ENCODE peak calls at places on chromosomes 7 and 10, in eight cellular contexts. L is ovary, H is upper lobe of left lung, D is transverse colon, P is stomach, X is H1, F is A549, G is tibial nerve. K is an unnamed sample. For H3K4me1, the result is how much of the 10 kb centered on the place peaks cover.

GRCh38 chr7:142482899-142483658 is 225.2 kb upstream of the PRSS58 start:
- DNase-seq in F (peak), G (peak), D (peak), X (peak), H (no peak), L (no peak), P (peak), K (no peak)

GRCh38 chr7:80225361-80225760 is 90.7 kb downstream of the GNAI1 start:
- DNase-seq in H (no peak), F (no peak), L (no peak), P (no peak), G (no peak), D (no peak), X (no peak), K (no peak)

GRCh38 chr7:27071622-27072390 is 24.0 kb downstream of the HOXA1 start:
- DNase-seq in F (no peak), D (no peak), X (no peak), L (no peak), P (no peak), G (no peak), H (no peak), K (no peak)

GRCh38 chr10:104350146-104350635 is 3.4 kb upstream of the CFAP58 start:
- DNase-seq in P (no peak), F (peak), H (no peak), X (no peak), D (no peak), L (peak), G (no peak), K (no peak)

GRCh38 chr7:11261470-11261869 is 287.8 kb downstream of the PHF14 start:
- DNase-seq in D (no peak), G (no peak), X (no peak), F (peak), L (no peak), H (peak), P (peak), K (no peak)

GRCh38 chr10:123553810-123554430 is 112.2 kb upstream of the GPR26 start:
- DNase-seq in F (no peak), D (no peak), L (no peak), H (no peak), G (no peak), P (no peak), X (peak), K (no peak)

GRCh38 chr7:51679358-51679757 is 362.7 kb upstream of the COBL start:
- DNase-seq in L (no peak), G (no peak), D (no peak), P (no peak), X (no peak), H (no peak), F (no peak), K (no peak)

GRCh38 chr7:91852263-91852741 is 28.2 kb downstream of the MTERF1 start:
- DNase-seq in X (no peak), F (peak), G (no peak), P (no peak), H (no peak), D (no peak), L (no peak), K (no peak)

GRCh38 chr7:64045301-64046040 is at the start of gene ZNF727:
- DNase-seq in F (no peak), H (peak), L (peak), P (no peak), X (no peak), D (peak), G (peak), K (no peak)

GRCh38 chr7:157615852-157616251 is 279.0 kb downstream of the DNAJB6 start:
- DNase-seq in F (no peak), G (no peak), H (no peak), L (peak), P (no peak), D (no peak), X (no peak), K (no peak)

GRCh38 chr7:94449151-94449725 is 54.5 kb downstream of the COL1A2 start:
- DNase-seq in P (no peak), H (no peak), D (no peak), X (no peak), G (no peak), F (peak), L (no peak), K (no peak)

DNA sequence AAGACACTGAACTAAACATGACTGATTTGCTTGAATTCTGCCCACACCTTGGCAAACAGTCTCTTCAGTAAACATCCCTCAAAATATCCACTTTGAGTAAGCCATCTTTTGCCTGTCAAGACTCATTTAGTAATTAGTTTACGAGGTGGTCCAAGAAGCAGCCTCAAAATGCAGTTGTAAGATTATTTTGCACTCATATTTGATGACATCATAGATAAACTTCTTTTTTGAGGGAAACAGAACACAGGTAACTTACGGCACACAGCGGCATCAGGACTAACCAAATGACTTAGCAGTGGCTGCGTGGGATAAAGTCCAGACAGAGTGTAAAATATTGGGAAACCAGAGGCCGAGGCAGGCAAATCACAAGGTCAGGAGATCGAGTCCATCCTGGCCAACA is 41.8 kb upstream of the STEAP1B start:
- DNase-seq in D (no peak), F (no peak), H (no peak), X (no peak), P (no peak), G (no peak), L (no peak), K (no peak)
- H3K4me1 ChIP-seq in D (under half), F (under half), H (under half), X (under half), P (under half), G (under half), L (under half), K (under half)

GRCh38 chr7:105691692-105692564 is 110.6 kb upstream of the EFCAB10 start:
- DNase-seq in P (peak), X (no peak), F (no peak), H (peak), G (peak), D (peak), L (peak), K (peak)
- TF ChIP-seq POLR2A in P (no peak), X (no peak), F (no peak), H (no peak), G (no peak), D (peak), L (no peak), K (no peak)

GRCh38 chr7:144835166-144835611 is 664 bp downstream of the TPK1 start:
- DNase-seq in P (peak), G (peak), L (peak), X (no peak), F (peak), H (peak), D (peak), K (peak)
- TF ChIP-seq EP300 in P (no peak), G (peak), L (no peak), X (no peak), F (no peak), H (no peak), D (no peak), K (no peak)

GRCh38 chr10:112962343-112962742 is 12.3 kb downstream of the TCF7L2 start:
- DNase-seq in D (no peak), G (no peak), P (no peak), H (no peak), X (no peak), F (no peak), L (no peak), K (no peak)
- H3K4me1 ChIP-seq in D (half or more), G (under half), P (under half), H (under half), X (under half), F (half or more), L (under half), K (half or more)

GRCh38 chr7:37337522-37337921 is 111.1 kb downstream of the ELMO1 start:
- DNase-seq in L (no peak), H (no peak), F (no peak), G (no peak), D (peak), P (no peak), X (no peak), K (no peak)
- TF ChIP-seq POLR2A in L (no peak), H (no peak), F (no peak), G (no peak), D (no peak), P (no peak), X (no peak), K (no peak)

GRCh38 chr10:124747745-124748144 is 3.6 kb upstream of the FAM53B start:
- DNase-seq in D (no peak), G (no peak), X (no peak), H (no peak), L (no peak), F (no peak), P (no peak), K (no peak)

GRCh38 chr10:124748206-124748605 is 4.0 kb upstream of the FAM53B start:
- DNase-seq in F (no peak), L (no peak), X (no peak), H (no peak), D (no peak), P (no peak), G (no peak), K (no peak)

GRCh38 chr10:124745678-124746077 is 1.5 kb upstream of the FAM53B start:
- DNase-seq in D (no peak), H (no peak), X (no peak), L (no peak), G (peak), P (no peak), F (peak), K (no peak)

GRCh38 chr10:124746992-124747391 is 2.8 kb upstream of the FAM53B start:
- DNase-seq in H (no peak), X (no peak), L (no peak), G (no peak), D (no peak), P (no peak), F (no peak), K (no peak)

DNA sequence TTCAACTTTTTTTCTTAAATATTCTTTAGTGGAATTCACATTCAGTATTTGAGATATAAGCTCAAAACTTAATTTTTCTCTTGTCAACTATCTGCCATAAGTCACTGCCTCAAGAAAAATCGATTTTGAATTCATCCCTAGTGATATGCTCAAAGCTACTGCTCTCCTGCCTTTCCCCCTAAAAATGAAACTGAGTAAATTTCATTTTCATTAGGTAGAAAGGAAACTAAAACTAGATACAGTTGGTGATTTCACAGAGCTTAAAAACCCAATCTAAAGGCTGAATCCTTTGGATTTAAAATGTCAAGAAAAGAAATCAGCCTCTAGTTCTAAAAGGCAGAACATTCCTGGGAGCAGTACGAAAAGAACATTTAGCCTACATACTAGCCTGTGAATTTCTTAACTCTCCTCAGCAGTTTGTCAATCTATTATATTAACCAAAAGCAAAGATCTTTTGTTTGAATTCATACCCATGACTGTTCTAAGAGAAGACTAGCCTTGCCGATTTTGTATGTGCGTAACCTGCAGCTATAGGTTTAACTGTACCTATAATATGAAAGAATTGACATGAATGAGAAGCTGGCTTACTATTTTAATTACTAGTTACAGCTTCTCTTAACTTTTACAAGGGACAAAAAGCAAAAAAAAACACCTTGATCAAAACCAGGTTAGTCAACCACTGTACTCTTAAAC is 4.9 kb upstream of the FAM53B start:
- DNase-seq in G (no peak), L (no peak), X (no peak), H (no peak), D (no peak), F (no peak), P (no peak), K (no peak)
- TF ChIP-seq EP300 in G (no peak), L (no peak), X (no peak), H (no peak), D (no peak), F (no peak), P (no peak), K (no peak)

GRCh38 chr10:122112625-122113160 is 123.7 kb downstream of the TACC2 start:
- DNase-seq in H (peak), D (peak), X (peak), L (peak), F (peak), G (peak), P (peak), K (peak)
- H3K4me1 ChIP-seq in H (under half), D (under half), X (under half), L (under half), F (under half), G (under half), P (under half), K (under half)

DNA sequence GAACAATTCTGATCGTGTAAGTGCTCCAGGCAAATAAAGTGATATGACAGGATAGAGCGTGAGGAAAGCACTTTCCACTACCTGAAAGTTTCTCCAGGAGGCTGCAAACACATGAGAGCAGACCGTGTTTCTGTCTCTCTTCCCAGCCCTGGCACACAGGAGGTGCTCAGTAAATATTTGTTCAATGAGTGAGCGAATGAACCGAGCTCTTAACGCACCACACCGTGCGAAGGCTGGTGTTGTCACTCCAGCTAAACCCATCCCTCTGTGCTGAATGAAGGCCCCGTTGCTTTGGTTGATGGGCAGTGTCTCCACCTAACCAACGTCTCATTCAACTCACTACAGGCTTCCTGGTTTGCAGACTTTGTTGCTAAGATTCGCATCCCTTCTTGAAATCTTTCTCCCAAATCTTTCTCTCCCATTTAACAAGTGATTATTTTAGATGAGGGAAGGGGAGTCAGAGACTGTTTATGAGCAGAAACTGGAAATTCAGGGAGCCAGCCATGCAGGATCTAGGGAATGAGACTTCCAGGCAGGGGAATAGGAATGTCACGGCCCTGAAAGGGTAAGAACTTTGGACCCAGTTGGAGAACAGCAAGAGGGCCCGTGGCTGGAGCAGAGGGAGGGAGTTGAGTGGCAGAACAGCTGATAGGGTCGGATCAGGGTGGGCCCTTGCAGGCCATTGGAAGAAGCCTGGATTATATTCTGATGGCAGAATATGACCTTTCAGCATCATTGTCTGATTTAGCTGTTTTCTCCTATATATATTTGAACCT is 282.6 kb downstream of the CAMK1D start:
- DNase-seq in D (peak), L (no peak), H (no peak), X (no peak), G (no peak), P (no peak), F (peak), K (no peak)
- TF ChIP-seq POLR2A in D (no peak), L (no peak), H (no peak), X (no peak), G (no peak), P (no peak), F (no peak), K (no peak)